ENCODE peak calls at places on chromosomes 6 and 20, in six cellular contexts. R is frontal cortex, O is HT1080, I is left ventricle myocardium superior, Z is GDM1, D is ACHN. K is an unnamed sample.

GRCh38 chr20:10578607-10579006 is 95.2 kb downstream of the JAG1 start:
- DNase-seq in O (peak; percentile 87), Z (no peak), I (no peak), R (no peak), D (peak; percentile 54), K (peak; percentile 80)

GRCh38 chr6:149897855-149898744 is at the start of gene RAET1E:
- DNase-seq in O (no peak), I (no peak), D (no peak), Z (no peak), R (no peak), K (no peak)

GRCh38 chr6:113859349-113860164 is 2.4 kb downstream of the MARCKS start:
- DNase-seq in R (peak; percentile 65), I (peak; percentile 63), Z (no peak), D (peak; percentile 48), O (no peak), K (no peak)

GRCh38 chr20:26163890-26164289 is 467.2 kb upstream of the ZNF337 start:
- DNase-seq in R (no peak), I (no peak), D (peak; percentile 85), Z (no peak), O (peak; percentile 79), K (peak; percentile 84)

GRCh38 chr6:159098636-159099106 is 53.9 kb upstream of the TAGAP start:
- DNase-seq in Z (no peak), D (no peak), R (no peak), I (no peak), O (no peak), K (no peak)

GRCh38 chr20:9981834-9982233 is 53.0 kb upstream of the ANKEF1 start:
- DNase-seq in D (no peak), R (no peak), O (no peak), Z (no peak), I (no peak), K (no peak)

GRCh38 chr20:53937330-53937729 is 133.1 kb downstream of the BCAS1 start:
- DNase-seq in O (no peak), D (no peak), I (no peak), R (no peak), Z (no peak), K (no peak)

GRCh38 chr6:154649723-154650122 is 83.5 kb upstream of the SCAF8 start:
- DNase-seq in R (no peak), Z (no peak), D (no peak), I (no peak), O (no peak), K (no peak)

GRCh38 chr6:43964659-43965570 is 162.3 kb downstream of the MRPL14 start:
- DNase-seq in I (no peak), R (no peak), D (no peak), Z (no peak), O (no peak), K (no peak)

GRCh38 chr6:135520781-135521180 is 23.2 kb upstream of the AHI1 start:
- DNase-seq in O (no peak), D (no peak), Z (no peak), I (no peak), R (no peak), K (no peak)

GRCh38 chr6:108896111-108896661 is 48.0 kb downstream of the ARMC2 start:
- DNase-seq in Z (no peak), D (peak; percentile 1), I (no peak), O (peak; percentile 77), R (no peak), K (no peak)

GRCh38 chr6:26360451-26361416 is 4.3 kb upstream of the BTN3A2 start:
- DNase-seq in Z (no peak), D (no peak), R (no peak), I (no peak), O (no peak), K (no peak)

GRCh38 chr6:25987845-25988244 is 25.2 kb downstream of the TRIM38 start:
- DNase-seq in Z (no peak), D (no peak), I (no peak), O (no peak), R (no peak), K (no peak)

GRCh38 chr6:31763617-31763940 is 1.1 kb downstream of the SAPCD1 start:
- DNase-seq in I (no peak), O (peak; percentile 68), Z (no peak), D (no peak), R (no peak), K (no peak)